ENCODE peak calls at places on chromosomes 1 and 21, in four cellular contexts. U is T-helper 2 cell; R is stimulated activated CD4-positive, alpha-beta T cell treated with anti-CD3 and anti-CD28 coated beads, TNF-alpha, amount 100 ng/mL, for 48 hours; K is A172. F is an unnamed sample.

GRCh38 chr1:151047925-151048644 is 534 bp downstream of the C1orf56 start:
- DNase-seq in U (peak), K (peak), R (no peak), F (peak)

GRCh38 chr1:92923664-92924063 is 37.6 kb downstream of the DIPK1A start:
- DNase-seq in R (no peak), K (no peak), U (no peak), F (no peak)

GRCh38 chr1:9860887-9861286 is 37.1 kb upstream of the CLSTN1 start:
- DNase-seq in R (no peak), U (no peak), K (no peak), F (no peak)

GRCh38 chr1:103959565-103959964 is 209.9 kb downstream of the AMY1C start:
- DNase-seq in R (no peak), K (no peak), U (no peak), F (no peak)

GRCh38 chr1:172167801-172168596 is 252.5 kb upstream of the C1orf105 start:
- DNase-seq in U (no peak), K (peak), R (no peak), F (no peak)

GRCh38 chr21:42552407-42553336 is 39.0 kb downstream of the SLC37A1 start:
- DNase-seq in R (no peak), U (no peak), K (no peak), F (no peak)

GRCh38 chr21:44052830-44053226 is 40.7 kb downstream of the TRAPPC10 start:
- DNase-seq in U (no peak), K (no peak), R (no peak), F (no peak)

GRCh38 chr1:156592158-156592909 is 758 bp downstream of the NAXE start:
- DNase-seq in K (no peak), R (no peak), U (no peak), F (no peak)

GRCh38 chr1:39720094-39720999 is 18.3 kb upstream of the PPIE start:
- DNase-seq in U (no peak), K (peak), R (no peak), F (no peak)

GRCh38 chr1:204961765-204962419 is 81.1 kb upstream of the CNTN2 start:
- DNase-seq in R (no peak), K (no peak), U (no peak), F (no peak)

GRCh38 chr21:41153443-41153842 is 14.5 kb upstream of the BACE2 start:
- DNase-seq in R (no peak), U (no peak), K (no peak), F (no peak)

GRCh38 chr21:45548711-45549491 is 6.7 kb upstream of the SLC19A1 start:
- DNase-seq in K (no peak), R (no peak), U (no peak), F (no peak)

GRCh38 chr1:58104960-58105359 is 441.6 kb downstream of the OMA1 start:
- DNase-seq in R (no peak), K (no peak), U (no peak), F (no peak)

GRCh38 chr1:54249798-54250497 is 50.0 kb downstream of the MRPL37 start:
- DNase-seq in U (no peak), K (peak), R (no peak), F (no peak)

GRCh38 chr1:238005116-238005515 is 114.4 kb upstream of the ZP4 start:
- DNase-seq in K (no peak), R (no peak), U (no peak), F (no peak)

GRCh38 chr1:201877877-201878339 is 10.8 kb upstream of the SHISA4 start:
- DNase-seq in R (no peak), U (no peak), K (peak), F (no peak)